ENCODE peak calls at places on chromosomes 13 and 19, in eight cellular contexts. E is transverse colon, G is Peyer's patch, O is brain microvascular endothelial cell, P is endodermal cell, D is mucosa of descending colon, W is upper lobe of left lung, U is cardiac muscle cell. M is an unnamed sample.

GRCh38 chr13:52395704-52396103 is 10.3 kb downstream of the THSD1 start:
- DNase-seq in E (no peak), G (no peak), O (no peak), P (no peak), D (no peak), W (no peak), U (no peak), M (no peak)

GRCh38 chr13:67752741-67753140 is 522.6 kb upstream of the PCDH9 start:
- DNase-seq in E (no peak), G (no peak), O (no peak), P (no peak), D (no peak), W (no peak), U (no peak), M (no peak)

GRCh38 chr13:100543872-100544602 is 44.6 kb downstream of the GGACT start:
- DNase-seq in E (no peak), G (peak; percentile 39), O (peak; percentile 14), P (peak; percentile 38), D (no peak), W (peak; percentile 14), U (no peak), M (no peak)

GRCh38 chr19:18290250-18291018 is 9.0 kb upstream of the JUND start:
- DNase-seq in E (peak; percentile 62), G (no peak), O (peak; percentile 37), P (peak; percentile 54), D (peak; percentile 86), W (peak; percentile 46), U (no peak), M (no peak)

GRCh38 chr13:46666727-46667456 is 113.9 kb downstream of the LRCH1 start:
- DNase-seq in E (no peak), G (no peak), O (no peak), P (peak; percentile 91), D (no peak), W (no peak), U (peak; percentile 66), M (no peak)

GRCh38 chr13:80952158-80952557 is 611.2 kb upstream of the SPRY2 start:
- DNase-seq in E (no peak), G (no peak), O (no peak), P (no peak), D (no peak), W (no peak), U (no peak), M (no peak)

GRCh38 chr19:40807147-40808020 is 8.4 kb downstream of the EGLN2 start:
- DNase-seq in E (no peak), G (no peak), O (no peak), P (peak; percentile 93), D (no peak), W (no peak), U (peak; percentile 34), M (no peak)

GRCh38 chr19:35099155-35099896 is 16.3 kb upstream of the FXYD3 start:
- DNase-seq in E (no peak), G (no peak), O (no peak), P (no peak), D (no peak), W (no peak), U (no peak), M (no peak)

GRCh38 chr13:110942248-110942981 is 27.5 kb upstream of the ANKRD10 start:
- DNase-seq in E (no peak), G (no peak), O (no peak), P (no peak), D (no peak), W (no peak), U (no peak), M (no peak)

GRCh38 chr13:26502826-26503225 is 54.7 kb upstream of the WASF3 start:
- DNase-seq in E (no peak), G (no peak), O (peak; percentile 96), P (peak; percentile 65), D (no peak), W (no peak), U (no peak), M (no peak)

GRCh38 chr19:10680545-10681135 is 20.6 kb upstream of the QTRT1 start:
- DNase-seq in E (no peak), G (no peak), O (no peak), P (no peak), D (no peak), W (no peak), U (no peak), M (no peak)
- H3K36me3 ChIP-seq in E (peaks cover 89% of the 10 kb centered on the region), G (no peaks in the 10 kb centered on the region), O (peaks cover 86% of the 10 kb centered on the region), P (peaks cover 94% of the 10 kb centered on the region), D (peaks cover 49% of the 10 kb centered on the region), W (peaks cover 95% of the 10 kb centered on the region), U (peaks cover 89% of the 10 kb centered on the region), M (peaks cover 85% of the 10 kb centered on the region)

GRCh38 chr13:20711301-20712044 is 8.0 kb downstream of the IL17D start:
- DNase-seq in E (no peak), G (no peak), O (no peak), P (peak; percentile 86), D (no peak), W (no peak), U (no peak), M (no peak)

GRCh38 chr13:20706661-20707060 is 3.2 kb downstream of the IL17D start:
- DNase-seq in E (no peak), G (no peak), O (no peak), P (no peak), D (no peak), W (no peak), U (no peak), M (no peak)

GRCh38 chr13:20709782-20710181 is 6.3 kb downstream of the IL17D start:
- DNase-seq in E (no peak), G (no peak), O (no peak), P (no peak), D (no peak), W (no peak), U (no peak), M (no peak)

GRCh38 chr13:20708216-20708615 is 4.7 kb downstream of the IL17D start:
- DNase-seq in E (no peak), G (no peak), O (no peak), P (no peak), D (no peak), W (no peak), U (no peak), M (no peak)

GRCh38 chr13:20709369-20709768 is 5.9 kb downstream of the IL17D start:
- DNase-seq in E (no peak), G (no peak), O (no peak), P (no peak), D (no peak), W (no peak), U (no peak), M (no peak)
- H3K36me3 ChIP-seq in E (no peaks in the 10 kb centered on the region), G (no peaks in the 10 kb centered on the region), O (no peaks in the 10 kb centered on the region), P (no peaks in the 10 kb centered on the region), D (no peaks in the 10 kb centered on the region), W (no peaks in the 10 kb centered on the region), U (no peaks in the 10 kb centered on the region), M (no peaks in the 10 kb centered on the region)

DNA sequence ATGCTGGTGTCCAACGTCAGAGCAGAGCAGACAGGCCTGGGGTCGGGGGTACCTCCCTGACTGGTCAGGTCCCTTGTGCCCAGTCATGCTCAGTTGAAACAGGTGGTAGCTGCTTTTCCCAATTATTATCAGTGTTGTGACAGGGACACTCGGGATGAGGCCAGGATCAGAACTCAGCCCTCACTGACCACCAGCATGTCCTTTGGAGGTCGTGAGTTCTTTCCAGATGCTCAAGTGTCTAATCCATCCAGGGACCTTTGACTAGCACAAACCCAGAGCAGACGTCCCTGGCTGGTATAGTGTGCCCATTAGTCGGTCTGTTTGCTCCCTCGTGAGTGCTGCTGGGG is 22.4 kb downstream of the MAU2 start:
- DNase-seq in E (no peak), G (no peak), O (no peak), P (no peak), D (no peak), W (no peak), U (no peak), M (no peak)
- H3K36me3 ChIP-seq in E (peaks cover 61% of the 10 kb centered on the region), G (no peaks in the 10 kb centered on the region), O (peaks cover 77% of the 10 kb centered on the region), P (peaks cover 54% of the 10 kb centered on the region), D (peaks cover 13% of the 10 kb centered on the region), W (peaks cover 100% of the 10 kb centered on the region), U (peaks cover 44% of the 10 kb centered on the region), M (peaks cover 83% of the 10 kb centered on the region)

GRCh38 chr19:4268816-4269430 is 10.1 kb upstream of the SHD start:
- DNase-seq in E (no peak), G (no peak), O (no peak), P (no peak), D (no peak), W (no peak), U (no peak), M (no peak)
- H3K36me3 ChIP-seq in E (no peaks in the 10 kb centered on the region), G (no peaks in the 10 kb centered on the region), O (peaks cover 15% of the 10 kb centered on the region), P (peaks cover 12% of the 10 kb centered on the region), D (no peaks in the 10 kb centered on the region), W (peaks cover 68% of the 10 kb centered on the region), U (no peaks in the 10 kb centered on the region), M (peaks cover 41% of the 10 kb centered on the region)

GRCh38 chr13:92461831-92462230 is 764.8 kb upstream of the GPC6 start:
- DNase-seq in E (no peak), G (no peak), O (no peak), P (no peak), D (no peak), W (no peak), U (no peak), M (no peak)
- H3K36me3 ChIP-seq in E (no peaks in the 10 kb centered on the region), G (no peaks in the 10 kb centered on the region), O (no peaks in the 10 kb centered on the region), P (no peaks in the 10 kb centered on the region), D (no peaks in the 10 kb centered on the region), W (no peaks in the 10 kb centered on the region), U (no peaks in the 10 kb centered on the region), M (no peaks in the 10 kb centered on the region)

GRCh38 chr19:1274852-1275259 is 474 bp upstream of the FAM174C start:
- DNase-seq in E (no peak), G (no peak), O (no peak), P (peak; percentile 81), D (no peak), W (no peak), U (no peak), M (no peak)
- H3K36me3 ChIP-seq in E (peaks cover 28% of the 10 kb centered on the region), G (no peaks in the 10 kb centered on the region), O (peaks cover 47% of the 10 kb centered on the region), P (peaks cover 56% of the 10 kb centered on the region), D (peaks cover 19% of the 10 kb centered on the region), W (peaks cover 68% of the 10 kb centered on the region), U (peaks cover 44% of the 10 kb centered on the region), M (peaks cover 46% of the 10 kb centered on the region)